ENCODE peak calls at places on chromosomes 5 and 9, in seven cellular contexts. Z is psoas muscle, J is progenitor cell of endocrine pancreas, W is chondrocyte, F is endodermal cell, N is GM12865, P is activated B cell treated with CpG ODN at 0.5 μM for 24 hours. E is an unnamed sample.

GRCh38 chr9:89739531-89740315 is 134.9 kb downstream of the GADD45G start:
- DNase-seq in W (no peak), Z (no peak), P (no peak), F (no peak), N (peak), J (no peak), E (no peak)

GRCh38 chr5:139806726-139807646 is 11.4 kb downstream of the PSD2 start:
- DNase-seq in Z (peak), J (no peak), W (peak), P (no peak), N (no peak), F (no peak), E (no peak)

GRCh38 chr5:37722236-37723146 is 117.3 kb downstream of the GDNF start:
- DNase-seq in F (no peak), P (no peak), J (no peak), Z (no peak), W (no peak), N (peak), E (peak)

GRCh38 chr9:127130661-127131538 is 8.5 kb upstream of the ANGPTL2 start:
- DNase-seq in F (no peak), N (no peak), W (no peak), J (no peak), P (no peak), Z (peak), E (no peak)

GRCh38 chr5:103894882-103895281 is 332.3 kb upstream of the NUDT12 start:
- DNase-seq in Z (no peak), W (no peak), P (no peak), F (peak), J (no peak), N (no peak), E (no peak)

GRCh38 chr5:137633896-137634295 is 102.0 kb downstream of the KLHL3 start:
- DNase-seq in Z (no peak), W (no peak), J (no peak), P (no peak), F (no peak), N (no peak), E (no peak)

GRCh38 chr5:132788508-132788907 is 11.5 kb upstream of the SEPTIN8 start:
- DNase-seq in W (no peak), Z (no peak), F (no peak), N (no peak), J (no peak), P (no peak), E (no peak)

GRCh38 chr5:67061511-67061910 is 135.1 kb downstream of the CD180 start:
- DNase-seq in P (no peak), Z (no peak), N (no peak), J (no peak), F (no peak), W (no peak), E (no peak)

GRCh38 chr9:87277346-87277745 is 220.3 kb upstream of the DAPK1 start:
- DNase-seq in J (no peak), P (no peak), F (no peak), Z (no peak), W (no peak), N (no peak), E (no peak)

GRCh38 chr5:14842117-14842516 is 29.5 kb downstream of the ANKH start:
- DNase-seq in W (no peak), J (no peak), Z (no peak), F (no peak), P (no peak), N (no peak), E (no peak)

GRCh38 chr5:124876983-124877382 is 130.5 kb upstream of the ZNF608 start:
- DNase-seq in J (no peak), Z (no peak), W (no peak), P (no peak), F (no peak), N (no peak), E (no peak)

GRCh38 chr9:5608298-5609254 is 20.3 kb upstream of the RIC1 start:
- DNase-seq in N (peak), J (no peak), Z (no peak), P (no peak), F (no peak), W (no peak), E (no peak)

GRCh38 chr5:138466900-138467710 is 1.8 kb downstream of the EGR1 start:
- DNase-seq in N (peak), Z (no peak), J (no peak), W (peak), P (no peak), F (no peak), E (no peak)

GRCh38 chr9:70607926-70608325 is 193.5 kb upstream of the KLF9 start:
- DNase-seq in J (no peak), F (no peak), Z (no peak), N (peak), P (no peak), W (no peak), E (no peak)

GRCh38 chr9:127149463-127150390 is 27.3 kb upstream of the ANGPTL2 start:
- DNase-seq in P (no peak), Z (no peak), N (no peak), W (no peak), J (no peak), F (no peak), E (no peak)

GRCh38 chr9:92180669-92181181 is 65.5 kb upstream of the SPTLC1 start:
- DNase-seq in W (no peak), N (peak), P (no peak), F (peak), Z (no peak), J (no peak), E (peak)

GRCh38 chr9:72200452-72200851 is 51.2 kb downstream of the GDA start:
- DNase-seq in Z (no peak), W (no peak), F (no peak), N (no peak), J (no peak), P (no peak), E (no peak)

GRCh38 chr9:107286057-107286456 is 3.0 kb downstream of the RAD23B start:
- DNase-seq in J (no peak), F (no peak), P (no peak), W (no peak), Z (no peak), N (no peak), E (no peak)

GRCh38 chr5:139378101-139378825 is 4.8 kb downstream of the SLC23A1 start:
- DNase-seq in N (no peak), Z (no peak), J (no peak), W (peak), P (no peak), F (peak), E (no peak)

GRCh38 chr5:32859211-32859641 is 148.1 kb downstream of the NPR3 start:
- DNase-seq in W (no peak), N (no peak), F (no peak), J (no peak), P (no peak), Z (no peak), E (no peak)

GRCh38 chr9:125674981-125675973 is 31.7 kb downstream of the MAPKAP1 start:
- DNase-seq in N (no peak), W (no peak), Z (no peak), J (no peak), F (no peak), P (no peak), E (no peak)

GRCh38 chr5:9376363-9377117 is 169.3 kb downstream of the SEMA5A start:
- DNase-seq in Z (no peak), N (no peak), F (no peak), J (no peak), P (no peak), W (no peak), E (no peak)

GRCh38 chr5:33975846-33976245 is 8.6 kb downstream of the SLC45A2 start:
- DNase-seq in W (no peak), P (no peak), N (no peak), F (no peak), J (no peak), Z (no peak), E (no peak)

GRCh38 chr9:93156475-93157008 is 22.5 kb upstream of the NINJ1 start:
- DNase-seq in J (no peak), Z (no peak), W (no peak), P (no peak), N (peak), F (no peak), E (no peak)

GRCh38 chr5:56815657-56816545 is 552 bp downstream of the MAP3K1 start:
- DNase-seq in N (peak), F (peak), P (peak), Z (peak), W (no peak), J (peak), E (peak)

GRCh38 chr5:73935719-73936118 is 309.7 kb downstream of the ARHGEF28 start:
- DNase-seq in N (no peak), P (no peak), F (no peak), W (no peak), J (no peak), Z (no peak), E (no peak)

GRCh38 chr9:100602302-100602930 is 24.5 kb downstream of the CAVIN4 start:
- DNase-seq in N (peak), J (peak), P (no peak), F (peak), Z (no peak), W (no peak), E (no peak)

GRCh38 chr9:13386935-13387667 is 107.6 kb upstream of the MPDZ start:
- DNase-seq in Z (no peak), P (no peak), W (no peak), F (no peak), N (no peak), J (no peak), E (no peak)

GRCh38 chr9:32551491-32552049 is 557 bp upstream of the SMIM27 start:
- DNase-seq in N (peak), F (no peak), P (peak), J (no peak), W (no peak), Z (no peak), E (peak)

GRCh38 chr5:14445581-14446290 is 135.9 kb upstream of the OTULINL start:
- DNase-seq in F (peak), P (no peak), N (no peak), Z (no peak), W (no peak), J (no peak), E (no peak)

GRCh38 chr5:56155992-56156584 is 77.0 kb downstream of the ANKRD55 start:
- DNase-seq in F (no peak), Z (no peak), P (no peak), N (peak), J (no peak), W (no peak), E (no peak)

GRCh38 chr5:78335976-78336375 is 24.4 kb upstream of the SCAMP1 start:
- DNase-seq in Z (no peak), F (no peak), N (no peak), J (no peak), W (no peak), P (no peak), E (no peak)

GRCh38 chr5:171629221-171630005 is 156.2 kb upstream of the SMIM23 start:
- DNase-seq in N (no peak), Z (no peak), F (peak), W (no peak), J (no peak), P (no peak), E (no peak)

GRCh38 chr9:109052416-109052815 is 39.1 kb upstream of the CTNNAL1 start:
- DNase-seq in F (no peak), P (no peak), N (no peak), W (no peak), Z (no peak), J (no peak), E (no peak)

GRCh38 chr5:45622365-45622764 is 73.8 kb downstream of the HCN1 start:
- DNase-seq in Z (no peak), F (no peak), N (no peak), W (no peak), J (no peak), P (no peak), E (no peak)

GRCh38 chr5:125412561-125413535 is 666.4 kb upstream of the ZNF608 start:
- DNase-seq in P (peak), F (peak), N (peak), Z (peak), J (peak), W (peak), E (peak)

GRCh38 chr5:125017796-125018195 is 271.4 kb upstream of the ZNF608 start:
- DNase-seq in J (no peak), P (no peak), N (no peak), F (no peak), Z (no peak), W (no peak), E (no peak)

DNA sequence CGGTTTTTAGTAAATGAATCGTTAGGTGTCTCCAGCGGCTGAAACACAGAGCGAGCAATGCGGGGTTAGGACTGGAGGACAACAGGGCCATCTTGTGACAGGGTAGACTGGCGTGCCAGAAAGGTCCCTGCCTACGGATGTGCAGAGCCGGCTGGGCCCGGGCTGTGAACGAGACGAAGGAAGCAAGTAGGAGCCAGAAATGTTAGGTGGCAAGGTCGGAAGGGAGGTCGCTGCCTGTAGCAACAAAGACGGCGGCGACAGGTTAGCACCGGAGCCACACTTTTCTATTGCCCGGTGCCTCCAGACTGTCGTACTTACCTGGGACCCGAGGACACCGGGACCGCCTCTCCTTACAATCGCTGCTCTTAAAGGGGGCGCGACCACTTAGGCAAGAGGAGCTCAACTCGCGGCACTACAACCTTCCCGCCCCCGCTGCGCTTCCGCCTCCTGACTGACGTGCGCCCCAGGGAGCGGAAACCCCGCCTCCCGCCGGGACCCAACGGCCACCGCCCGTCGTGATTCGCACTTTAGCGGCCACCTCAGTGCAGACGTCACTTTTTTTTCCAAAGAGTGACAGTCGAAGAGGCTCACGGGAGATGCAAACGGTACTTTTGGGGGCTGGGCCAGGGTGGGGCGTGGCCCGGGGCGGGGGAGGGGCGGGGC is at the start of gene INIP:
- DNase-seq in P (peak), N (peak), W (peak), Z (peak), J (peak), F (peak), E (peak)
- TF ChIP-seq CTCF in P (no peak), N (peak), W (peak), Z (no peak), J (peak), F (no peak), E (peak)

DNA sequence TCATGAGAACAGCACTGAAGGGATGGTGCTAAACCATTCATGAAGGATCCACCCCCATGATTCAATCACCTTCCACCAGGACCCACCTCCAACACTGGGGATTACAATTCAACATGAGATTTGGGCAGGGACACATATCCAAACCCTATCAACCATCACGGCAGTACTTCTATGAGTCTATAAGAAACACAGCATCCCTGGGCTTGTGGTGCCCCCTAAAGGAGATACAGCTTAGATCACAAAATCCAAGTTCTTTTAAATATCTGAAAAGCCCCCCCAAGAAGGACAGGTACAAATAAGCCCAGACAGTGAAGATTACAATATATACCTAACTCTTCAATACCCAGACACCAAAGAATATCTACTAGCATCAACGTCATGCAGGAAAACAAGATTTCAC is 233.7 kb upstream of the ADRA1B start:
- DNase-seq in N (no peak), P (no peak), W (no peak), J (no peak), F (no peak), Z (no peak), E (no peak)
- TF ChIP-seq CTCF in N (no peak), P (no peak), W (no peak), J (no peak), F (peak), Z (no peak), E (no peak)

DNA sequence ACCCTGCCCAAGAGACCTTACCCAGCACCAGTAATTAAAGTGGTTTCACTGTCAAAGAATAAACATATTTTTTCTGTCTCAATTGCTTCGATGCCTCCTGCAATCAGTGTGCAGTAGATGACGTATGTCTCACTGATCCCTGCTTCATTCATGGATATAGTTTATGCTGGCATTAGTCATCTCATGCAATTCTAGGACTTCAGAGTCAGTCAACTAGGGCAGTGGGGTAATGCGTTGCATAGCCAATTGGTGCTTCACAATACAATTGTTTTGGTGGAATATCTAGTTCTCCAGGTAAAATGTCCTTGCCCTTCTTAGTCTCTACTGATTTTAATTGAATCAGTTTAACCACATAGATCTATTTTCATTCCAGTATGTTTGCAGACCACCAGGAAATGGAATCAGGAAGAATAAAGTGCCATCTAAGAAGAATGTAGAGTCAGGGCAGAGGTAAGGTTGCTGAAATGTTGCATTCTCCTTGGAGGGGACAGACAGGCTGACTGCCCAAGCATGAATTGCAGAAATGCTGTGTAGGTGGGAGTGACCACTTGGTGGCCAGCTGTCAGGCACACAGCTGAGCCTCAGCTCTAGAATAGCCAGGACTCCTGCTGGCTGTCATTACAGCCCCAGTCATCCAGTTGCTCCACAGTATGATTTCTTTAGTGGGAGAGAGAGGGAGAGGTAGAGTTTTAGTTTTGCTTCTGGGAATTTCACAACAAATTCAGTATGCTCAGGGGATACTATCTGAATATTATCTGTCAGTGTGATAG is 73.5 kb upstream of the MEGF10 start:
- DNase-seq in J (no peak), P (no peak), N (no peak), F (peak), Z (no peak), W (no peak), E (no peak)
- TF ChIP-seq CTCF in J (peak), P (no peak), N (no peak), F (peak), Z (no peak), W (peak), E (no peak)

DNA sequence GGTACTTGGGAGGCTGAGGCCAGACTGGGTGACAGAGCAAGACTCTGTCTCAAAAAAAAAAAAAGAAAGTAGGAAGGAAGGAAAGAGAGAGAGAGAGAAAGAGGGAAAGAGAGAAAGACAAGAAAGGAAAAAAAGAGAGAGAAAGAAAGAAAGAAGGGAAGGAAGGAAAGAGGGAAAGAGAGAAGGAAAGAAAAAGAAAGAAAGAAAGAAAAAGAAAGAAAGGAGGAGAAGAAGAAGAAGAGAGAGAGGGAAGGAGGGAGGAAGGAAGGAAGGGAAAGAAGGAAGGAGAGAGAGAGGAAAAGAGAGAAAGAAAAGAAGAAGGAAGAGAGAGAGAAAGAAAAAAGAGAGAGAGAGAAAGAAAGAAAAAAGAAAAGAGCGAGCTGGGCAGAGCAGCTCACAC is 3.1 kb upstream of the ZER1 start:
- DNase-seq in J (no peak), Z (no peak), P (no peak), F (no peak), N (no peak), W (no peak), E (no peak)
- TF ChIP-seq CTCF in J (no peak), Z (no peak), P (no peak), F (no peak), N (no peak), W (no peak), E (no peak)

DNA sequence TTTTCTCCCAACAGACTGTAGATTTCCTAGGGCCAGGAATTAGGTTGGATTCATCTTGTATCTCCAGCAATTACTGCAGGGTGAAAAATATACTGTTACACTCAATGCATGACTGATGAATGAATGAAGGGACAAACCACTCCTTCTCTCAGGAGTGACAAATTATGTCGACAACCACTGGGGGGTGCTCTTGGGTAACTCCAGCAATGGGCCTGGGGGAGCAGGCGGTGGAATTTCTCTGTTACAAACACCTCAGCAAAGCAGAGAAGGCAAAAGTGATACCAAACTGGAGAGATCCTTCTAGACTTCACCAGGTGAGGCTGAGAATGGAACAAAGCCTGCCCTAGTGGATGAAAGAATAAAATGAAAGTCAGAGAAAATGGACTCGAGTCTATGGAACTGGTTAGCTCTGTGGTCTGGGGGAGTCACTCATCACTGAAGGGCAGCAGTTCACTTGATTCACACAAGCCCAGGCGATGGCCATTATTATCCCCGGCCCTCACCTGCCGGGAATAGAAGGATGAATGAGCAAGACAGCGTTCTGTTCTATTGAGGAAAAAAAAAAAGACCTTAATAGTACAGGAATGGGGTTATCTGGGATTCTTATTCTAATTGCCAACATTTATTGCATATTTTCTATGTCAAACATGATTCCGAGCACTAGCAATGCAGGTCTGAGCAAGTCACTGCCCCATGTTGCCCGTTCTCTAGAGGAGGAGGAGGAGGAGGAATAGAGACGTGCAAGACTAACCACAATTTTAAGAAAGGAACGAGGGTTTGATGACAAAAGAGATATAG is 341.1 kb downstream of the ASTN2 start:
- DNase-seq in P (no peak), J (peak), F (peak), N (peak), W (no peak), Z (no peak), E (peak)
- TF ChIP-seq CTCF in P (no peak), J (peak), F (peak), N (peak), W (peak), Z (peak), E (peak)

DNA sequence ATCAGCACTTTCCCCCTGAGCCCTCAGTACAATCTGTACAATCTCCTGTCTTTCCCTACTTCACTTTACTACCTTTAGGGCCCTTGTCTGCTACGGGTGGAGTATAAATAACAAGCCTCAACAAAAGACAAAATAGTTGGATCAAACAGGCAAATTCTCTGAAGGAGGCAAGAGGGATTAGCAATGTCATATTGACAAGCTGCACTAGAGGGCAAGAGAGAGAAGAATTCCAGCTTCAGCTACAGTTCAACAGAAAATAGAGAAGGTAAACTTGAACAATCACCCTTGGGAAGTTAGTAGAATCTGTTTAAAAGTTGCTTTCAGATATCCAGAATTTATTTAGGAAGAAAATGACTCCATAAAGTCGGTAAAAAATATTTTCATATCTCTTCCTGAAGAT is 68.4 kb upstream of the IZUMO3 start:
- DNase-seq in W (no peak), J (no peak), Z (no peak), P (no peak), F (no peak), N (no peak), E (no peak)
- TF ChIP-seq CTCF in W (peak), J (peak), Z (no peak), P (no peak), F (peak), N (no peak), E (no peak)